ENCODE peak calls at places on chromosome 1, in four cellular contexts. One of them, this sample, is unnamed.

GRCh38 chr1:183279835-183280234 is 93.8 kb downstream of the LAMC2 start:
- DNase-seq in NCI-H146: no peak
- DNase-seq in small intestine: no peak
- DNase-seq in GM12892: no peak
- DNase-seq in this sample: no peak

GRCh38 chr1:52602328-52603300 is at the start of gene GPX7:
- DNase-seq in GM12892: peak
- DNase-seq in NCI-H146: peak
- DNase-seq in small intestine: no peak
- DNase-seq in this sample: no peak

GRCh38 chr1:43021547-43022474 is 63.1 kb upstream of the SLC2A1 start:
- DNase-seq in GM12892: no peak
- DNase-seq in NCI-H146: no peak
- DNase-seq in small intestine: no peak
- DNase-seq in this sample: no peak

GRCh38 chr1:55213885-55214213 is 1.3 kb downstream of the USP24 start:
- DNase-seq in small intestine: peak
- DNase-seq in NCI-H146: no peak
- DNase-seq in GM12892: no peak
- DNase-seq in this sample: peak

GRCh38 chr1:220775238-220775853 is 11.4 kb upstream of the MTARC1 start:
- DNase-seq in GM12892: no peak
- DNase-seq in NCI-H146: no peak
- DNase-seq in small intestine: no peak
- DNase-seq in this sample: peak

GRCh38 chr1:163085904-163086268 is 16.7 kb downstream of the RGS4 start:
- DNase-seq in GM12892: no peak
- DNase-seq in NCI-H146: no peak
- DNase-seq in small intestine: no peak
- DNase-seq in this sample: no peak

GRCh38 chr1:67174716-67175284 is 8.5 kb downstream of the IL23R start:
- DNase-seq in NCI-H146: no peak
- DNase-seq in small intestine: no peak
- DNase-seq in GM12892: no peak
- DNase-seq in this sample: no peak

GRCh38 chr1:25194576-25195020 is 37.7 kb downstream of the SYF2 start:
- DNase-seq in small intestine: peak
- DNase-seq in GM12892: no peak
- DNase-seq in NCI-H146: no peak
- DNase-seq in this sample: no peak

GRCh38 chr1:227317541-227318002 is 720 bp downstream of the CDC42BPA start:
- DNase-seq in GM12892: no peak
- DNase-seq in small intestine: peak
- DNase-seq in NCI-H146: peak
- DNase-seq in this sample: peak

GRCh38 chr1:246573481-246573880 is 7.2 kb downstream of the CNST start:
- DNase-seq in GM12892: no peak
- DNase-seq in NCI-H146: no peak
- DNase-seq in small intestine: no peak
- DNase-seq in this sample: no peak

GRCh38 chr1:108503062-108503740 is 53.1 kb downstream of the NBPF6 start:
- DNase-seq in GM12892: no peak
- DNase-seq in NCI-H146: no peak
- DNase-seq in small intestine: no peak
- DNase-seq in this sample: no peak

GRCh38 chr1:153677718-153678518 is 570 bp upstream of the NPR1 start:
- DNase-seq in NCI-H146: peak
- DNase-seq in small intestine: peak
- DNase-seq in GM12892: peak
- DNase-seq in this sample: peak

GRCh38 chr1:185281245-185281644 is 35.8 kb downstream of the IVNS1ABP start:
- DNase-seq in small intestine: no peak
- DNase-seq in NCI-H146: no peak
- DNase-seq in GM12892: no peak
- DNase-seq in this sample: peak

GRCh38 chr1:208267896-208268295 is 23.7 kb upstream of the PLXNA2 start:
- DNase-seq in NCI-H146: no peak
- DNase-seq in small intestine: no peak
- DNase-seq in GM12892: no peak
- DNase-seq in this sample: no peak

GRCh38 chr1:99465176-99465900 is 180.6 kb upstream of the PALMD start:
- DNase-seq in NCI-H146: no peak
- DNase-seq in GM12892: no peak
- DNase-seq in small intestine: no peak
- DNase-seq in this sample: no peak

GRCh38 chr1:221098462-221099406 is 219.5 kb downstream of the HLX start:
- DNase-seq in NCI-H146: no peak
- DNase-seq in GM12892: no peak
- DNase-seq in small intestine: no peak
- DNase-seq in this sample: no peak

This sample was measured in HT-29.